ENCODE peak calls at places on chromosomes 3 and 15, in four cellular contexts. One of them, this sample, is unnamed.

GRCh38 chr15:82197734-82198594 is 64.6 kb downstream of the EFL1 start:
- DNase-seq in upper lobe of left lung: peak; percentile 42
- DNase-seq in PC-3: peak; percentile 81
- DNase-seq in MM.1S: peak; percentile 55
- DNase-seq in this sample: peak; percentile 68

GRCh38 chr3:52769786-52770445 is 824 bp downstream of the NEK4 start:
- DNase-seq in upper lobe of left lung: no peak
- DNase-seq in PC-3: no peak
- DNase-seq in MM.1S: peak; percentile 20
- DNase-seq in this sample: no peak

GRCh38 chr3:85075663-85076062 is 116.9 kb downstream of the CADM2 start:
- DNase-seq in upper lobe of left lung: no peak
- DNase-seq in PC-3: no peak
- DNase-seq in MM.1S: no peak
- DNase-seq in this sample: no peak

GRCh38 chr15:68405426-68406250 is 26.3 kb downstream of the ITGA11 start:
- DNase-seq in upper lobe of left lung: no peak
- DNase-seq in PC-3: no peak
- DNase-seq in MM.1S: no peak
- DNase-seq in this sample: peak; percentile 58

GRCh38 chr3:149872589-149872988 is 59.6 kb downstream of the RNF13 start:
- DNase-seq in upper lobe of left lung: no peak
- DNase-seq in PC-3: no peak
- DNase-seq in MM.1S: no peak
- DNase-seq in this sample: no peak

GRCh38 chr15:98858610-98859023 is 149.0 kb downstream of the PGPEP1L start:
- DNase-seq in upper lobe of left lung: no peak
- DNase-seq in PC-3: no peak
- DNase-seq in MM.1S: peak; percentile 24
- DNase-seq in this sample: no peak

GRCh38 chr15:71186267-71186666 is 71.0 kb downstream of the THSD4 start:
- DNase-seq in upper lobe of left lung: peak; percentile 57
- DNase-seq in PC-3: no peak
- DNase-seq in MM.1S: no peak
- DNase-seq in this sample: no peak

GRCh38 chr3:28173831-28174230 is 67.6 kb upstream of the CMC1 start:
- DNase-seq in upper lobe of left lung: no peak
- DNase-seq in PC-3: no peak
- DNase-seq in MM.1S: no peak
- DNase-seq in this sample: no peak

GRCh38 chr15:79168922-79169322 is 78.3 kb upstream of the RASGRF1 start:
- DNase-seq in upper lobe of left lung: no peak
- DNase-seq in PC-3: peak; percentile 18
- DNase-seq in MM.1S: no peak
- DNase-seq in this sample: peak; percentile 40

GRCh38 chr3:13788522-13789424 is 91.1 kb downstream of the WNT7A start:
- DNase-seq in upper lobe of left lung: no peak
- DNase-seq in PC-3: no peak
- DNase-seq in MM.1S: no peak
- DNase-seq in this sample: no peak

GRCh38 chr15:79644091-79644490 is 212.0 kb downstream of the MINAR1 start:
- DNase-seq in upper lobe of left lung: no peak
- DNase-seq in PC-3: peak; percentile 57
- DNase-seq in MM.1S: no peak
- DNase-seq in this sample: no peak

GRCh38 chr3:192273611-192274010 is 453.7 kb downstream of the FGF12 start:
- DNase-seq in upper lobe of left lung: no peak
- DNase-seq in PC-3: peak; percentile 16
- DNase-seq in MM.1S: no peak
- DNase-seq in this sample: no peak

GRCh38 chr3:186760141-186760813 is 23.1 kb upstream of the EIF4A2 start:
- DNase-seq in upper lobe of left lung: no peak
- DNase-seq in PC-3: peak; percentile 94
- DNase-seq in MM.1S: no peak
- DNase-seq in this sample: no peak

GRCh38 chr3:101509811-101510210 is 3.2 kb downstream of the SENP7 start:
- DNase-seq in upper lobe of left lung: no peak
- DNase-seq in PC-3: peak; percentile 78
- DNase-seq in MM.1S: no peak
- DNase-seq in this sample: no peak

GRCh38 chr15:63482874-63483323 is 21.5 kb upstream of the USP3 start:
- DNase-seq in upper lobe of left lung: no peak
- DNase-seq in PC-3: no peak
- DNase-seq in MM.1S: no peak
- DNase-seq in this sample: no peak

GRCh38 chr15:57015360-57015759 is 96.9 kb downstream of the TCF12 start:
- DNase-seq in upper lobe of left lung: no peak
- DNase-seq in PC-3: no peak
- DNase-seq in MM.1S: no peak
- DNase-seq in this sample: no peak

GRCh38 chr15:33738941-33739664 is 229.2 kb upstream of the CHRM5 start:
- DNase-seq in upper lobe of left lung: no peak
- DNase-seq in PC-3: no peak
- DNase-seq in MM.1S: no peak
- DNase-seq in this sample: no peak

GRCh38 chr3:8638994-8639393 is 5.6 kb downstream of the SSUH2 start:
- DNase-seq in upper lobe of left lung: no peak
- DNase-seq in PC-3: no peak
- DNase-seq in MM.1S: no peak
- DNase-seq in this sample: no peak

GRCh38 chr3:168249048-168249538 is 153.4 kb upstream of the GOLIM4 start:
- DNase-seq in upper lobe of left lung: no peak
- DNase-seq in PC-3: peak; percentile 8
- DNase-seq in MM.1S: peak; percentile 59
- DNase-seq in this sample: no peak

DNA sequence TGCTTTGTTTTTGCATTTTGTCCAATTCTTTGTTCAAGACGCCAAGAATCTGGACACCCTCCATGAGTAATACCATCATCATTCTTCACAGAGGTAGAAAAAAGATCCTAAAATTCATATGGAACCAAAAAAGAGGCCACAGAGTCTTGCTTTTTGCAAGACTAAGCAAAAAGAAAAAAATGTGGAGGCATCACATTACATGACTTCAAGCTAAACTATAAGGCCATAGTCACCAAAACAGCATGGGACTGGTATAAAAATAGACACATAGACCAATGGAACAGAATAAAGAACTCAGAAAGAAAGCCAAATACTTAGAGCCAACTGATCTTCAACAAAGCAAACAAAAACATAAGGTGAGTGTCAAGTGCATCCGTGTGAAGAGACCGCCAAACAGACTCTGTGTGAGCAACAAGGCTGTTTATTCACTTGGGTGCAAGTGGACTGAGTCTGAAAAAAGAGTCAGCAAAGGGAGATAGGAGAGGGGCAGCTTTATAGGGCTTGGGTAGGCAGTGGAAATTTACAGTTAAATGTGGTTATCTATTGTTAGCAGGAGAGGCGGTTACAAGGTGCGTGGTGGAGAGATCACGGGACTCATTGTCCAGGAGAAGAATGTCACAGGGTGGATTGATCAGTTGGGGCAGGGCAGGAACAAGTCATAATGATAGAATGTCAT is 10.9 kb downstream of the STRIT1 start:
- DNase-seq in upper lobe of left lung: no peak
- DNase-seq in PC-3: peak; percentile 34
- DNase-seq in MM.1S: no peak
- DNase-seq in this sample: no peak
- H3K4me3 ChIP-seq in upper lobe of left lung: no peak overlapping the region
- H3K4me3 ChIP-seq in PC-3: no peak overlapping the region
- H3K4me3 ChIP-seq in MM.1S: no peak overlapping the region
- H3K4me3 ChIP-seq in this sample: no peak overlapping the region

GRCh38 chr3:37590328-37591079 is 271.2 kb upstream of the CTDSPL start:
- DNase-seq in upper lobe of left lung: peak; percentile 33
- DNase-seq in PC-3: no peak
- DNase-seq in MM.1S: no peak
- DNase-seq in this sample: peak; percentile 92
- H3K27ac ChIP-seq in upper lobe of left lung: peak overlapping the region; percentile 65
- H3K27ac ChIP-seq in PC-3: no peak overlapping the region
- H3K27ac ChIP-seq in MM.1S: no peak overlapping the region
- H3K27ac ChIP-seq in this sample: peak overlapping the region; percentile 96

GRCh38 chr15:90270502-90271150 is 5.2 kb downstream of the NGRN start:
- DNase-seq in upper lobe of left lung: peak; percentile 36
- DNase-seq in PC-3: no peak
- DNase-seq in MM.1S: no peak
- DNase-seq in this sample: no peak
- H3K36me3 ChIP-seq in upper lobe of left lung: peaks cover 58% of the 10 kb centered on the region
- H3K36me3 ChIP-seq in PC-3: peaks cover 42% of the 10 kb centered on the region
- H3K36me3 ChIP-seq in MM.1S: no peaks in the 10 kb centered on the region
- H3K36me3 ChIP-seq in this sample: peaks cover 57% of the 10 kb centered on the region

GRCh38 chr15:75916978-75917377 is 13.3 kb downstream of the FBXO22 start:
- DNase-seq in upper lobe of left lung: no peak
- DNase-seq in PC-3: no peak
- DNase-seq in MM.1S: no peak
- DNase-seq in this sample: no peak
- H3K4me3 ChIP-seq in upper lobe of left lung: no peak overlapping the region
- H3K4me3 ChIP-seq in PC-3: no peak overlapping the region
- H3K4me3 ChIP-seq in MM.1S: no peak overlapping the region
- H3K4me3 ChIP-seq in this sample: no peak overlapping the region

GRCh38 chr15:94263341-94264273 is 32.2 kb downstream of the MCTP2 start:
- DNase-seq in upper lobe of left lung: no peak
- DNase-seq in PC-3: no peak
- DNase-seq in MM.1S: no peak
- DNase-seq in this sample: no peak
- H3K27ac ChIP-seq in upper lobe of left lung: no peak overlapping the region
- H3K27ac ChIP-seq in PC-3: no peak overlapping the region
- H3K27ac ChIP-seq in MM.1S: no peak overlapping the region
- H3K27ac ChIP-seq in this sample: no peak overlapping the region

GRCh38 chr15:86316699-86317378 is 237.2 kb downstream of the AGBL1 start:
- DNase-seq in upper lobe of left lung: no peak
- DNase-seq in PC-3: no peak
- DNase-seq in MM.1S: no peak
- DNase-seq in this sample: no peak

GRCh38 chr15:86317379-86317745 is 237.7 kb downstream of the AGBL1 start:
- DNase-seq in upper lobe of left lung: no peak
- DNase-seq in PC-3: no peak
- DNase-seq in MM.1S: no peak
- DNase-seq in this sample: no peak

GRCh38 chr15:86316216-86316615 is 236.5 kb downstream of the AGBL1 start:
- DNase-seq in upper lobe of left lung: no peak
- DNase-seq in PC-3: no peak
- DNase-seq in MM.1S: no peak
- DNase-seq in this sample: no peak

DNA sequence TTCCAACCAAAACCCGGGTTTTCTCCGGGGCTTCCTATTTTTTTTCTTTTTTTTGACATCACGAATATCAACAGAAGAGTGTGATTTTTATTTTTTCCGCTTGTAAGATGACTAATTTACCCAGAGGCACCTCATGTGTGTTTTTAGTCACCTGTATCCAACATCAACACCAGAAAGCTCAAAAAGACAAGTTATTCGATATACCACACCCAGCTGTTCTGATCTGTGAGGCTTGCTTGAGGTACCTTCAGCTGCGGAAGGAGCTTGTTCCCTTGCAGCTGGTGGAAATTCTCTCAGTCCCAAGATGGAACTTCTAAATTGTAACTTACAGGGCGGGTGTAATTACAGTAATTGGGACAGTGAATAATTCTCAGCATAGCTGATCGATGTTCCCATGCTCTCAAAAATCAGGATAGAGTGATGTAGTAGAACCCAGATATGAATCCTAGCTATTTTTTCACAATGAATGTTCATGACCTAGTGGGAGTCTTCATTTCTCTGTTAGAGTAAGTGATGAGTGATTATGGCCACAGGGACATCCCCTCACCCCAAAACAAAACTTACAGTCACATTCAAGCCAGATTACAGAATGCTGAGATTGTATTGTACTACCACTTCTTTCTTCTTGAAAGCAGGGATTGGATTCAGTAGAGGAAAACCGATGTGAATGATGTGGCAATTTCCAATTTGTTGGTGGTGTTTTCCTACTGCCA is 232.1 kb downstream of the AGBL1 start:
- DNase-seq in upper lobe of left lung: no peak
- DNase-seq in PC-3: no peak
- DNase-seq in MM.1S: no peak
- DNase-seq in this sample: no peak
- H3K36me3 ChIP-seq in upper lobe of left lung: no peaks in the 10 kb centered on the region
- H3K36me3 ChIP-seq in PC-3: no peaks in the 10 kb centered on the region
- H3K36me3 ChIP-seq in MM.1S: no peaks in the 10 kb centered on the region
- H3K36me3 ChIP-seq in this sample: no peaks in the 10 kb centered on the region

DNA sequence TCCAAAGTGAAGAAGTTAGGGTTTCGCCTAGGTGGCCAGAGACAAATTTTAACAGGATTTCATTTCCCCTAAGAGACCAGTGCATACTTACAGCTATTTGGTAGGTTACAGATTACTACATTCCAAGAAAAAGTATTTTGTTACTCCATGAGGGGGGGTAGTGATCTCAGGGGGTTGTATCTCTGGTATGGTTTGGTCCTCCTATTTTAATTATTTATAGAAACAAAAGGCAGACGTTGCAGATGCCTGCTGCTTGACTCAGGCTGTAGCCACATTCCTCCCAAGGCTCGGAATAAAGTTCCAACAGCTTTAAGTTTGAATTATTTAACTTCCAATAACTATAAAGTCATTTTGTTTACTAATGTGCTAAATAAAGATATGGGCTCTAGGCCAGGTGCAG is 1.3 kb upstream of the TRIM59 start:
- DNase-seq in upper lobe of left lung: no peak
- DNase-seq in PC-3: peak; percentile 60
- DNase-seq in MM.1S: no peak
- DNase-seq in this sample: no peak
- H3K4me3 ChIP-seq in upper lobe of left lung: no peak overlapping the region
- H3K4me3 ChIP-seq in PC-3: no peak overlapping the region
- H3K4me3 ChIP-seq in MM.1S: no peak overlapping the region
- H3K4me3 ChIP-seq in this sample: no peak overlapping the region

DNA sequence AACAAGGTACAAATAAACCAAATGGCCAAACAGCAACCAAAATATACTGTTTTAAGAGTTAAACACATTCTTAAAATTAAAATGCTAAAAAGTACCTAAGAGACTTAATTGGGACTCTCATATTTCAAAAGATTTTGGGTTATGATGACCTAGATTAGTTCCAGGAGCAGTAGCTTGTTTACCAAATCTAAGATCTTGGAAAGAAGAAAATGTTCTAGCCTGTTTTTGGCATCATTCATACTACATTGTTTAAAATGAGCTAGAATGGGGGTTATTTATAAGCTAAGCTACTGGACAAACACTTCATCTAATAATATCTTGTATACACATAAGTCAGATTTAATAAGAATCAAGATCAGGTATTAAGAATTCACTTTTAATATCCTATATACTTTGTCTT is 22.8 kb downstream of the ATOSA start:
- DNase-seq in upper lobe of left lung: no peak
- DNase-seq in PC-3: no peak
- DNase-seq in MM.1S: peak; percentile 2
- DNase-seq in this sample: no peak
- H3K27ac ChIP-seq in upper lobe of left lung: peak overlapping the region; percentile 46
- H3K27ac ChIP-seq in PC-3: peak overlapping the region; percentile 75
- H3K27ac ChIP-seq in MM.1S: no peak overlapping the region
- H3K27ac ChIP-seq in this sample: peak overlapping the region; percentile 59

GRCh38 chr15:40190591-40190990 is 29.7 kb downstream of the BUB1B start:
- DNase-seq in upper lobe of left lung: no peak
- DNase-seq in PC-3: peak; percentile 71
- DNase-seq in MM.1S: no peak
- DNase-seq in this sample: no peak
- H3K36me3 ChIP-seq in upper lobe of left lung: no peaks in the 10 kb centered on the region
- H3K36me3 ChIP-seq in PC-3: peaks cover 58% of the 10 kb centered on the region
- H3K36me3 ChIP-seq in MM.1S: peaks cover 22% of the 10 kb centered on the region
- H3K36me3 ChIP-seq in this sample: no peaks in the 10 kb centered on the region